ENCODE peak calls at places on chromosomes 7 and 10, in four cellular contexts. L, E, G and T are unnamed samples.
A peak's percentile ranks its signal among the peaks of the same experiment; 100 is the strongest.

GRCh38 chr10:62817120-62817762 is 1.1 kb upstream of the EGR2 start:
- DNase-seq in L (peak; percentile 29), E (peak; percentile 93), G (no peak), T (no peak)

GRCh38 chr7:28984631-28985030 is 26.5 kb upstream of the TRIL start:
- DNase-seq in L (peak; percentile 24), E (no peak), G (peak; percentile 89), T (no peak)

GRCh38 chr10:33134011-33134751 is 176.2 kb upstream of the ITGB1 start:
- DNase-seq in L (peak; percentile 90), E (no peak), G (no peak), T (no peak)

GRCh38 chr10:3193751-3194150 is 21.2 kb upstream of the PITRM1 start:
- DNase-seq in L (no peak), E (no peak), G (no peak), T (no peak)

GRCh38 chr10:3741688-3742461 is 43.1 kb downstream of the KLF6 start:
- DNase-seq in L (no peak), E (no peak), G (peak; percentile 75), T (no peak)

GRCh38 chr10:77348711-77349110 is 288.9 kb downstream of the KCNMA1 start:
- DNase-seq in L (no peak), E (no peak), G (no peak), T (no peak)

GRCh38 chr10:123241391-123242141 is 87.4 kb downstream of the BUB3 start:
- DNase-seq in L (peak; percentile 4), E (no peak), G (no peak), T (no peak)

GRCh38 chr7:43692582-43693373 is 36.5 kb downstream of the COA1 start:
- DNase-seq in L (no peak), E (no peak), G (no peak), T (no peak)

GRCh38 chr10:24953350-24954074 is 1.1 kb upstream of the PRTFDC1 start:
- DNase-seq in L (no peak), E (no peak), G (peak; percentile 85), T (no peak)

GRCh38 chr7:123275036-123275753 is 75.4 kb upstream of the SLC13A1 start:
- DNase-seq in L (no peak), E (no peak), G (no peak), T (no peak)

GRCh38 chr10:19412531-19412930 is 363.9 kb downstream of the MALRD1 start:
- DNase-seq in L (no peak), E (no peak), G (no peak), T (no peak)

GRCh38 chr10:120948889-120949382 is 97.8 kb downstream of the WDR11 start:
- DNase-seq in L (peak; percentile 66), E (peak; percentile 83), G (no peak), T (peak; percentile 72)

GRCh38 chr10:118163227-118163626 is 116.5 kb upstream of the RAB11FIP2 start:
- DNase-seq in L (no peak), E (no peak), G (no peak), T (no peak)

GRCh38 chr7:75858430-75858829 is 20.4 kb upstream of the RHBDD2 start:
- DNase-seq in L (no peak), E (no peak), G (no peak), T (no peak)

GRCh38 chr7:75866129-75866496 is 12.7 kb upstream of the RHBDD2 start:
- DNase-seq in L (no peak), E (no peak), G (no peak), T (no peak)

GRCh38 chr7:75856562-75856961 is 22.3 kb upstream of the RHBDD2 start:
- DNase-seq in L (no peak), E (no peak), G (no peak), T (no peak)

GRCh38 chr7:75866497-75867389 is 12.1 kb upstream of the RHBDD2 start:
- DNase-seq in L (peak; percentile 66), E (peak; percentile 82), G (no peak), T (peak; percentile 74)

GRCh38 chr7:75861636-75862035 is 17.2 kb upstream of the RHBDD2 start:
- DNase-seq in L (no peak), E (no peak), G (no peak), T (no peak)
- TF ChIP-seq POLR2AphosphoS5 in L (no peak), E (no peak), G (no peak), T (no peak)

DNA sequence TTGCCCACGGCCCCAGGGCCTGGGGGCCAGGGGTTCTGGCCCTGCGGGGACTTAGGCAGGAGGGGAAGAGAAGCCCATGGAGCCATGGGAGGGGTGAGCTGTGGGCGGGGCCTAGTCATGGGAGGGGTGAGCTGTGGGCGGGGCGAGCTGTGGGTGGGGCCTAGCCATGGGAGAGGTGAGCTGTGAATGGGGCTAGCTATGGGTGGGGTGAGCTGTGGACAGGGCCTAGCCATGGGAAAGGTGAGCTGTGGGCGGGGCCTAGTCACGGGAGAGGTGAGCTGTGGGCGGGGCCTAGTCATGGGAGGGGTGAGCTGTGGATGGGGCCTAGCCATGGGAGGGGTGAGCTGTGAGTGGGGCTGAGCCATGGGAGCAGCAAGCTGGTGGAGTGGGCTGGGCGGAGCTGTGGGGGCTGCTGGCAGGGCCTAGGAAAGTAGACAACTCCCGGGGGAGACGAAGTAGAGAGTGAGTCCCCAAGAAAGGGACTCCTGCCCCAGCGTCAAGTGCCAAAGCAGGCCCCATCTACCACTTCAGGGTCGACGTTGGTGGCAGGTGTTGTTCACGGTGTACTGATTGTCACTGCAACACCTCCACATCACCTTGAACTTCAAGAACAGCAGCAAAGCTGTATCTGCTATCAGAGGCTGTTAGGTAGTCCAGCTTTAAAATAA is 19.2 kb upstream of the TTYH3 start:
- DNase-seq in L (no peak), E (no peak), G (no peak), T (no peak)
- H3K4me3 ChIP-seq in L (no peak overlapping the region), E (no peak overlapping the region), G (no peak overlapping the region), T (no peak overlapping the region)

GRCh38 chr10:114498413-114499111 is 94.3 kb upstream of the AFAP1L2 start:
- DNase-seq in L (no peak), E (no peak), G (no peak), T (no peak)
- TF ChIP-seq POLR2A in L (no peak), E (no peak), G (no peak), T (no peak)

GRCh38 chr7:20928022-20928421 is 141.3 kb upstream of the SP8 start:
- DNase-seq in L (peak; percentile 33), E (no peak), G (no peak), T (no peak)
- TF ChIP-seq POLR2AphosphoS5 in L (no peak), E (no peak), G (no peak), T (no peak)

GRCh38 chr7:130736298-130736900 is 2.4 kb upstream of the KLF14 start:
- DNase-seq in L (no peak), E (no peak), G (no peak), T (no peak)

GRCh38 chr7:130732980-130733865 is 784 bp downstream of the KLF14 start:
- DNase-seq in L (no peak), E (peak; percentile 90), G (no peak), T (no peak)

GRCh38 chr7:130734525-130735272 is 692 bp upstream of the KLF14 start:
- DNase-seq in L (peak; percentile 53), E (no peak), G (no peak), T (no peak)

GRCh38 chr7:130733866-130734524 is at the start of gene KLF14:
- DNase-seq in L (no peak), E (peak; percentile 83), G (no peak), T (peak; percentile 66)

GRCh38 chr7:130735273-130735716 is 1.3 kb upstream of the KLF14 start:
- DNase-seq in L (peak; percentile 29), E (no peak), G (no peak), T (no peak)
- H3K4me3 ChIP-seq in L (no peak overlapping the region), E (no peak overlapping the region), G (no peak overlapping the region), T (no peak overlapping the region)